ENCODE peak calls at places on chromosomes 16 and 17, in eight cellular contexts. G is NT2/D1; I is endothelial cell of umbilical vein; B is nephron progenitor cell; W is activated naive CD4-positive, alpha-beta T cell; P is neural progenitor cell; A is NCI-H1694; N is activated CD4-positive, alpha-beta T cell treated with anti-CD3 and anti-CD28 coated beads for 48 hours. V is an unnamed sample.
A peak's percentile ranks its signal among the peaks of the same experiment; 100 is the strongest.

GRCh38 chr16:82846806-82847205 is 220.0 kb downstream of the CDH13 start:
- DNase-seq in B (no peak), I (no peak), W (no peak), P (no peak), N (no peak), G (no peak), A (no peak), V (no peak)

GRCh38 chr16:24652209-24652712 is 77.2 kb upstream of the TNRC6A start:
- DNase-seq in P (no peak), N (no peak), A (peak; percentile 28), G (no peak), B (no peak), I (no peak), W (no peak), V (no peak)

GRCh38 chr16:89938636-89938885 is 10.0 kb upstream of the DEF8 start:
- DNase-seq in G (no peak), I (no peak), A (no peak), P (no peak), N (no peak), W (no peak), B (no peak), V (no peak)

GRCh38 chr17:79427621-79428539 is 183.0 kb downstream of the RBFOX3 start:
- DNase-seq in W (no peak), P (no peak), I (no peak), N (no peak), A (no peak), G (no peak), B (no peak), V (no peak)

GRCh38 chr17:13176436-13176835 is 158.6 kb upstream of the ELAC2 start:
- DNase-seq in B (no peak), I (no peak), P (peak; percentile 35), G (no peak), N (no peak), A (no peak), W (no peak), V (no peak)

GRCh38 chr17:82598256-82599011 is 49.8 kb downstream of the WDR45B start:
- DNase-seq in W (no peak), I (no peak), N (no peak), B (no peak), P (no peak), A (no peak), G (no peak), V (no peak)

GRCh38 chr17:885971-886571 is 93.5 kb downstream of the NXN start:
- DNase-seq in G (no peak), B (no peak), A (no peak), P (no peak), N (no peak), W (no peak), I (no peak), V (no peak)

GRCh38 chr16:25038239-25038954 is 23.2 kb upstream of the ARHGAP17 start:
- DNase-seq in I (no peak), P (no peak), G (no peak), N (no peak), W (no peak), A (no peak), B (no peak), V (no peak)

GRCh38 chr16:74936902-74937560 is 47.9 kb downstream of the WDR59 start:
- DNase-seq in G (no peak), P (no peak), A (no peak), W (no peak), N (peak; percentile 17), B (no peak), I (no peak), V (no peak)

GRCh38 chr16:53258809-53259208 is 175.5 kb upstream of the RBL2 start:
- DNase-seq in A (no peak), I (no peak), N (no peak), P (no peak), B (no peak), W (no peak), G (no peak), V (no peak)

GRCh38 chr16:84144301-84144858 is 597 bp downstream of the HSDL1 start:
- DNase-seq in A (no peak), W (no peak), I (peak; percentile 48), B (peak; percentile 55), G (no peak), P (peak; percentile 62), N (peak; percentile 64), V (peak; percentile 11)

GRCh38 chr17:35315283-35315682 is 58.1 kb downstream of the SLFN11 start:
- DNase-seq in N (no peak), W (no peak), B (no peak), A (no peak), G (no peak), P (no peak), I (peak; percentile 71), V (peak; percentile 54)

GRCh38 chr16:81036751-81037350 is 1.2 kb downstream of the ATMIN start:
- DNase-seq in I (peak; percentile 23), B (no peak), P (no peak), G (no peak), A (no peak), N (no peak), W (no peak), V (no peak)

GRCh38 chr16:25051446-25052160 is 36.4 kb upstream of the ARHGAP17 start:
- DNase-seq in B (no peak), A (no peak), W (no peak), N (peak; percentile 31), I (peak; percentile 31), P (no peak), G (no peak), V (no peak)

GRCh38 chr17:30095507-30096244 is 20.9 kb upstream of the NSRP1 start:
- DNase-seq in W (no peak), I (peak; percentile 76), B (peak; percentile 24), P (peak; percentile 64), N (no peak), G (no peak), A (peak; percentile 37), V (peak; percentile 30)

GRCh38 chr16:23976091-23977001 is 140.6 kb downstream of the PRKCB start:
- DNase-seq in N (no peak), I (no peak), B (no peak), W (no peak), G (no peak), A (no peak), P (no peak), V (no peak)

GRCh38 chr17:63512388-63512787 is 10.8 kb upstream of the KCNH6 start:
- DNase-seq in N (no peak), B (no peak), W (no peak), P (no peak), I (no peak), A (no peak), G (no peak), V (no peak)

GRCh38 chr16:67847064-67847861 is at the start of gene CENPT:
- DNase-seq in P (peak; percentile 22), A (no peak), B (no peak), W (peak; percentile 59), N (peak; percentile 31), G (no peak), I (peak; percentile 58), V (peak; percentile 18)

GRCh38 chr16:50067290-50067853 is 1.6 kb downstream of the HEATR3 start:
- DNase-seq in N (peak; percentile 38), G (peak; percentile 20), W (no peak), P (peak; percentile 53), I (peak; percentile 73), B (peak; percentile 23), A (peak; percentile 41), V (peak; percentile 50)

GRCh38 chr16:1964046-1964505 is 550 bp downstream of the RPS2 start:
- DNase-seq in W (no peak), N (peak; percentile 55), A (no peak), P (peak; percentile 56), I (peak; percentile 39), G (no peak), B (no peak), V (peak; percentile 41)

GRCh38 chr16:15879255-15879804 is 9.1 kb downstream of the CEP20 start:
- DNase-seq in W (no peak), I (peak; percentile 38), B (no peak), G (no peak), P (no peak), N (no peak), A (no peak), V (no peak)

GRCh38 chr17:82106697-82107305 is 8.8 kb upstream of the FASN start:
- DNase-seq in W (no peak), B (no peak), G (no peak), P (no peak), N (no peak), A (no peak), I (no peak), V (no peak)

GRCh38 chr17:43784628-43785101 is 4.4 kb downstream of the CFAP97D1 start:
- DNase-seq in B (no peak), P (no peak), N (no peak), I (no peak), G (no peak), W (no peak), A (no peak), V (no peak)

GRCh38 chr16:67881557-67882220 is 3.0 kb upstream of the NRN1L start:
- DNase-seq in B (no peak), I (no peak), W (no peak), P (no peak), A (no peak), N (no peak), G (no peak), V (peak; percentile 46)

GRCh38 chr16:85524630-85525463 is 88.3 kb upstream of the GSE1 start:
- DNase-seq in A (no peak), N (no peak), W (no peak), B (no peak), I (no peak), P (peak; percentile 51), G (no peak), V (peak; percentile 91)

GRCh38 chr16:87132361-87133014 is 184.7 kb downstream of the C16orf95 start:
- DNase-seq in I (no peak), A (no peak), W (no peak), G (no peak), N (no peak), B (no peak), P (peak; percentile 88), V (peak; percentile 77)

GRCh38 chr17:62064791-62065563 is at the start of gene MED13:
- DNase-seq in N (peak; percentile 64), W (peak; percentile 19), P (peak; percentile 73), I (peak; percentile 60), B (peak; percentile 69), A (no peak), G (no peak), V (peak; percentile 48)

GRCh38 chr16:49696414-49697101 is 159.4 kb downstream of the ZNF423 start:
- DNase-seq in W (no peak), A (no peak), N (no peak), I (no peak), B (peak; percentile 80), G (peak; percentile 87), P (peak; percentile 91), V (peak; percentile 67)

V was measured in SJCRH30.